ENCODE peak calls at places on chromosomes 12 and 14, in nine cellular contexts. T, Q, V, I, F, Y, P, X and O are unnamed samples.

GRCh38 chr14:78152246-78153068 is 17.7 kb upstream of the NRXN3 start:
- DNase-seq in V (no peak), Q (peak), P (no peak), Y (peak), X (no peak), T (no peak), I (no peak), F (no peak), O (no peak)

GRCh38 chr12:42862055-42862454 is 272.5 kb upstream of the PRICKLE1 start:
- DNase-seq in Q (no peak), Y (peak), V (no peak), T (no peak), P (no peak), I (peak), F (no peak), X (no peak), O (no peak)

GRCh38 chr14:83994020-83994419 is 1535.9 kb upstream of the FLRT2 start:
- DNase-seq in P (no peak), F (no peak), Q (no peak), X (no peak), T (no peak), Y (no peak), V (no peak), I (peak), O (no peak)

GRCh38 chr14:103141117-103141796 is 18.0 kb downstream of the TNFAIP2 start:
- DNase-seq in Y (peak), F (peak), T (no peak), I (no peak), X (peak), V (peak), P (peak), Q (peak), O (no peak)

GRCh38 chr12:71139153-71139735 is 18.6 kb downstream of the TSPAN8 start:
- DNase-seq in P (no peak), I (no peak), T (no peak), V (no peak), Q (no peak), X (no peak), F (peak), Y (no peak), O (no peak)

GRCh38 chr12:6772331-6772695 is at the start of gene LAG3:
- DNase-seq in P (no peak), T (peak), Y (no peak), V (peak), X (no peak), F (peak), Q (no peak), I (no peak), O (no peak)

GRCh38 chr14:88562831-88563686 is at the start of gene ZC3H14:
- DNase-seq in T (peak), F (peak), I (no peak), Y (peak), X (peak), V (peak), Q (peak), P (peak), O (peak)

GRCh38 chr12:11344504-11344903 is 34.3 kb upstream of the PRB4 start:
- DNase-seq in T (no peak), V (no peak), F (no peak), Y (no peak), Q (no peak), X (no peak), P (no peak), I (no peak), O (no peak)

GRCh38 chr12:2456813-2457186 is 338.0 kb upstream of the FKBP4 start:
- DNase-seq in V (no peak), P (no peak), I (no peak), Y (no peak), Q (no peak), X (no peak), F (no peak), T (no peak), O (no peak)

GRCh38 chr12:31257784-31258183 is 68.2 kb downstream of the SINHCAF start:
- DNase-seq in F (no peak), Y (no peak), T (no peak), V (no peak), Q (no peak), P (peak), X (no peak), I (no peak), O (no peak)

GRCh38 chr14:65100905-65101541 is 1.3 kb downstream of the MAX start:
- DNase-seq in I (no peak), Y (no peak), P (no peak), F (no peak), V (no peak), Q (no peak), T (no peak), X (no peak), O (no peak)

GRCh38 chr14:105118646-105119409 is 49.7 kb downstream of the JAG2 start:
- DNase-seq in F (no peak), X (no peak), P (no peak), T (no peak), I (no peak), Y (no peak), V (no peak), Q (no peak), O (no peak)

GRCh38 chr12:79255326-79255725 is 390.8 kb downstream of the SYT1 start:
- DNase-seq in T (no peak), Q (no peak), I (no peak), F (no peak), V (no peak), P (no peak), X (no peak), Y (no peak), O (no peak)

GRCh38 chr14:76516884-76517283 is 140.9 kb downstream of the ESRRB start:
- DNase-seq in T (no peak), I (no peak), X (no peak), V (no peak), F (no peak), Q (peak), P (no peak), Y (no peak), O (no peak)

GRCh38 chr14:67729072-67729561 is 27.4 kb downstream of the RDH12 start:
- DNase-seq in V (no peak), X (no peak), Q (no peak), T (no peak), Y (no peak), I (no peak), F (peak), P (no peak), O (no peak)

GRCh38 chr12:62772556-62772955 is 162.4 kb downstream of the PPM1H start:
- DNase-seq in Q (no peak), V (no peak), X (peak), P (no peak), Y (no peak), I (no peak), T (no peak), F (no peak), O (peak)

GRCh38 chr12:66397574-66397973 is 95.3 kb downstream of the HELB start:
- DNase-seq in I (no peak), P (no peak), Q (no peak), T (no peak), Y (no peak), V (no peak), X (no peak), F (no peak), O (no peak)

GRCh38 chr12:94092516-94093241 is 55.7 kb upstream of the PLXNC1 start:
- DNase-seq in Y (no peak), Q (no peak), V (no peak), X (peak), F (no peak), T (no peak), I (no peak), P (no peak), O (peak)

GRCh38 chr14:101347893-101348777 is 213.2 kb upstream of the DIO3 start:
- DNase-seq in F (no peak), V (no peak), Y (no peak), P (no peak), Q (no peak), I (no peak), T (no peak), X (no peak), O (no peak)